ENCODE peak calls at places on chromosomes 5 and 9, in six cellular contexts. Z is IMR-90, L is testis, T is kidney, H is astrocyte of the spinal cord, N is SK-N-SH. B is an unnamed sample.

GRCh38 chr5:132684496-132684895 is 10.7 kb downstream of the IL4 start:
- DNase-seq in Z (no peak), L (no peak), T (no peak), H (no peak), N (no peak), B (no peak)

GRCh38 chr5:15566789-15567188 is 66.8 kb downstream of the FBXL7 start:
- DNase-seq in Z (no peak), L (no peak), T (no peak), H (no peak), N (no peak), B (no peak)

GRCh38 chr9:115944166-115944948 is 209.2 kb upstream of the PAPPA start:
- DNase-seq in Z (peak), L (peak), T (peak), H (peak), N (no peak), B (peak)

GRCh38 chr5:79120221-79120620 is 8.6 kb downstream of the BHMT start:
- DNase-seq in Z (no peak), L (no peak), T (no peak), H (no peak), N (no peak), B (no peak)

GRCh38 chr9:97478301-97478981 is 23.0 kb upstream of the TMOD1 start:
- DNase-seq in Z (no peak), L (no peak), T (no peak), H (no peak), N (no peak), B (no peak)

GRCh38 chr9:116075191-116075590 is 78.4 kb upstream of the PAPPA start:
- DNase-seq in Z (peak), L (no peak), T (no peak), H (peak), N (no peak), B (peak)

GRCh38 chr5:171484460-171484899 is 65.0 kb downstream of the FGF18 start:
- DNase-seq in Z (no peak), L (peak), T (no peak), H (no peak), N (peak), B (peak)

GRCh38 chr9:128275198-128276007 is at the start of gene GOLGA2:
- DNase-seq in Z (peak), L (peak), T (no peak), H (peak), N (peak), B (peak)

GRCh38 chr5:104179057-104179456 is 616.5 kb upstream of the NUDT12 start:
- DNase-seq in Z (peak), L (peak), T (no peak), H (peak), N (peak), B (peak)

GRCh38 chr9:94922691-94923107 is 196.2 kb downstream of the AOPEP start:
- DNase-seq in Z (peak), L (no peak), T (no peak), H (no peak), N (no peak), B (peak)

GRCh38 chr5:55582256-55582655 is 47.5 kb upstream of the PLPP1 start:
- DNase-seq in Z (no peak), L (no peak), T (no peak), H (no peak), N (no peak), B (no peak)
- H3K4me3 ChIP-seq in Z (no peak), L (no peak), T (no peak), H (no peak), N (no peak), B (no peak)

GRCh38 chr5:129460951-129461815 is 1.1 kb downstream of the ADAMTS19 start:
- DNase-seq in Z (no peak), L (peak), T (peak), H (peak), N (peak), B (peak)

GRCh38 chr5:129461816-129462396 is 1.8 kb downstream of the ADAMTS19 start:
- DNase-seq in Z (no peak), L (no peak), T (no peak), H (no peak), N (no peak), B (no peak)

GRCh38 chr5:129459485-129460120 is 495 bp upstream of the ADAMTS19 start:
- DNase-seq in Z (peak), L (peak), T (peak), H (peak), N (peak), B (peak)

GRCh38 chr5:129465945-129466344 is 5.8 kb downstream of the ADAMTS19 start:
- DNase-seq in Z (no peak), L (no peak), T (no peak), H (no peak), N (no peak), B (no peak)

GRCh38 chr5:129460121-129460950 is at the start of gene ADAMTS19:
- DNase-seq in Z (peak), L (peak), T (peak), H (peak), N (peak), B (peak)
- H3K4me3 ChIP-seq in Z (peak), L (peak), T (peak), H (peak), N (peak), B (peak)

GRCh38 chr9:14383296-14383695 is 69.4 kb upstream of the NFIB start:
- DNase-seq in Z (no peak), L (no peak), T (no peak), H (peak), N (no peak), B (peak)
- H3K4me3 ChIP-seq in Z (no peak), L (no peak), T (no peak), H (no peak), N (no peak), B (no peak)

DNA sequence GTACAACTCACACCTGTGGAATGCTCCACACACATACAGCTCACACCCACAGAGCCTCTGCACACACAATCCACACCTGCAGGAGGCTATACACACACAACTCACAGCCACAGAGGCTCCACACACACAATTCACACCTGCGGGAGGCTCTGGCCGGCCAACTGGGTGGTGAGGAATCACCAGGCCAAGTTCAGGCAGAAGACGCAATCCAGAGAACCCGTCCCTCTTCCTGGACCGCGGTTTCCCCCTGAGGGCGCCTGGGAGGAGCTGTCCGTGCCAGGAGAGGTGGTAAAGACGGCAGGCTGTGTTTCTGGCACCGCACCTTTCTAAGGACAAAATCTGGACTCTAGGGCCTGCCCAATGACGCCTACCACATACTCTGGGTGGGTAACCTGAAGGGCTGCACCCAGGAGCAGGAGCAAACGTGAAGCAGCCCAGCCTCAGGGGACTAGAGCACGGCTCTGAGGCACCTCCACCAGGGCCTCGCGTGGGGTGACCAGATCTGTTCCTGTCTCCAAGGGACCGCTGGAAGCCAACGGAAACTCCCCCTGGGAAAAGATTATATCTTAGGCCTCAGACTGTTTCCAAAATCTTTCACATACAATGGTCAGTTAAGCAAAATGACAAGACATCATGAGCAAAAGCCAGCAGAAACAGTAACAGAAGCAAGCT is 17.0 kb downstream of the CAMSAP1 start:
- DNase-seq in Z (no peak), L (no peak), T (no peak), H (no peak), N (peak), B (no peak)
- H3K4me3 ChIP-seq in Z (no peak), L (no peak), T (no peak), H (no peak), N (no peak), B (no peak)

GRCh38 chr5:134079748-134080581 is 34.5 kb upstream of the TCF7 start:
- DNase-seq in Z (no peak), L (no peak), T (no peak), H (no peak), N (no peak), B (no peak)
- H3K4me3 ChIP-seq in Z (no peak), L (no peak), T (no peak), H (no peak), N (no peak), B (no peak)

DNA sequence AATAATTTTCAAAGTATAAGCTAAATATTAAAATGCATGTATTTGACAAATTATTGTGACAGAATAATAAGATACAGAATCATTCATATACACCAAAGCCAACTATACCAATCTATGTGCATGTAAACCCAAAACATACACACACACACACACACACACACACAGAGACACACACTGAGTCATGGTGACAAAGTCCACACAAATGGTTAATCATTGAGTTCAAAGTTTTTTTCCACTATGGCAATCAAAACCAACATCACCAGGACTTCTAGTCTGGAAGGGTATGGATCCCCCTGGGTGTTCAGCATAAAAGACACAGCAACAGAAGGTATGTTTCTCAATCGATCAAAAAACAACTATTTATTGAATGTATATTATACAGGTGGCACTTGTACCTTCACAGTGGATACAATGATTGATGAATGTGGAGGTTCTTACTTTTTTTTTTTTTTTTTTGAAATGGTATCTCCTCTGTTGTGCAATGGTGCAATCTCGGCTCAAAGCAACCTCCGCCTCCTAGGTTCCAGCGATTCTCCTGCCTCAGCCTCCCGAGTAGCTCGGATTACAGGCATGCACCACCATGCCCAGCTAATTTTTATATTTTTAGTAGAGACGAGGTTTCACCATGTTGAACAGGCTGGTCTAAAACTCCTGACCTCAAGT is 137.0 kb downstream of the PDE4D start:
- DNase-seq in Z (no peak), L (no peak), T (no peak), H (no peak), N (no peak), B (no peak)
- H3K4me3 ChIP-seq in Z (no peak), L (no peak), T (no peak), H (no peak), N (no peak), B (no peak)

GRCh38 chr9:16951503-16951902 is 81.0 kb upstream of the BNC2 start:
- DNase-seq in Z (no peak), L (no peak), T (no peak), H (no peak), N (no peak), B (no peak)

GRCh38 chr9:16950051-16950450 is 79.6 kb upstream of the BNC2 start:
- DNase-seq in Z (no peak), L (no peak), T (no peak), H (no peak), N (no peak), B (no peak)

DNA sequence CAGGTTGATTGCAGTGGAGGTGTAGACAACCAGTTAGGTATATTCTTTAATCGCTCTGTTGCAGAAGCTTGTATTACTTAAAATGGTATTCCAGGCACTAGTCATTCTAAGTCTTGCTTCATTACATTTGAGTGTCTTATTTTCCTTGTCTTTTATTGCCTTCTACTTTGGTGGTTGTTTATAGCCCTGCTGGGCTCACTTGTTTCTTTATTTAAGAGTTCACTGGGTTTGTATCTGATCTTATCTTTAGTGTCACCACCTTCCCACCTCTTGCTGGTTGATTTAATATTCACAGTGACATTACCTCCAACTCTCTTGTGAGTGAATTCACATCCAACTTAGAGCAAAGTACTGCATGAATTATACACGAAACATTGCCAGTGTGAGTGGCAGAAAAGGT is 83.6 kb upstream of the BNC2 start:
- DNase-seq in Z (no peak), L (no peak), T (no peak), H (no peak), N (no peak), B (no peak)
- H3K4me3 ChIP-seq in Z (no peak), L (no peak), T (no peak), H (no peak), N (no peak), B (no peak)

GRCh38 chr5:138575194-138576015 is at the start of gene HSPA9:
- DNase-seq in Z (peak), L (peak), T (peak), H (peak), N (peak), B (peak)

GRCh38 chr5:138570871-138571270 is 4.3 kb downstream of the HSPA9 start:
- DNase-seq in Z (no peak), L (no peak), T (no peak), H (no peak), N (no peak), B (no peak)

GRCh38 chr5:138573949-138574670 is 1.1 kb downstream of the HSPA9 start:
- DNase-seq in Z (peak), L (no peak), T (no peak), H (no peak), N (no peak), B (no peak)

GRCh38 chr5:138574744-138575193 is 432 bp downstream of the HSPA9 start:
- DNase-seq in Z (peak), L (no peak), T (no peak), H (no peak), N (no peak), B (no peak)

DNA sequence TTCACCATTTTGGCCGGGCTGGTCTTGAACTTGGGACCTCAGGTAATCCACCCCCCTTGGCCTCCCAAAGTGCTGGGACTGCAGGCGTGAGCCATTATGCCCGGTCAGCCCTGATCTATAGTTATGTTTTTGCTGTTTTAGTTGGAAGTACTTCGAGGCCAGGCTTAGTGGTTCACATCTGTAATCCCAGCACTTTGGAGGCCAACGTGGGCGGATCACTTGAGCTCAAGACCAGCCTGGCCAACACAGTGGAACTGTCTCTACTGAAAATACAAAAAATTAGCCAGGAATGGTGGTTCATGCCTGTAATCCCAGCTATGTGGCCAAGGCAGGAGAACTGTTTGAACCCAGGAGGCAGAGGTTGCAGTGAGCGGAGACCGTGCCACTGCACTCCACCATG is 2.0 kb downstream of the HSPA9 start:
- DNase-seq in Z (no peak), L (no peak), T (no peak), H (no peak), N (no peak), B (peak)
- H3K4me3 ChIP-seq in Z (no peak), L (no peak), T (no peak), H (no peak), N (no peak), B (peak)

GRCh38 chr5:76926329-76927105 is 26.3 kb upstream of the CRHBP start:
- DNase-seq in Z (no peak), L (no peak), T (no peak), H (peak), N (no peak), B (no peak)
- H3K4me3 ChIP-seq in Z (no peak), L (no peak), T (no peak), H (no peak), N (no peak), B (no peak)

B was measured in MG63.